ENCODE peak calls at places on chromosomes 3 and 15, in four cellular contexts. L is epithelial cell of esophagus, N is ascending aorta, E is mucosa of descending colon. S is an unnamed sample.

GRCh38 chr3:34731879-34732278 is 907.4 kb upstream of the ARPP21 start:
- DNase-seq in L (no peak), N (no peak), E (no peak), S (no peak)

GRCh38 chr3:141476033-141476432 is 10.8 kb upstream of the RASA2 start:
- DNase-seq in N (no peak), E (no peak), L (no peak), S (no peak)

GRCh38 chr3:183117046-183117445 is 17.8 kb upstream of the MCCC1 start:
- DNase-seq in E (no peak), N (no peak), L (peak), S (no peak)

GRCh38 chr15:41891226-41891625 is 2.6 kb downstream of the SPTBN5 start:
- DNase-seq in N (no peak), E (no peak), L (no peak), S (no peak)

GRCh38 chr3:141426404-141427034 is 58.2 kb downstream of the ZBTB38 start:
- DNase-seq in E (peak), N (peak), L (peak), S (no peak)

GRCh38 chr15:39317225-39317624 is 263.7 kb upstream of the THBS1 start:
- DNase-seq in L (no peak), E (no peak), N (no peak), S (no peak)

GRCh38 chr15:92690370-92690769 is 34.8 kb upstream of the FAM174B start:
- DNase-seq in E (no peak), N (no peak), L (peak), S (no peak)

GRCh38 chr3:120705851-120706582 is 24.0 kb upstream of the HGD start:
- DNase-seq in E (no peak), N (no peak), L (peak), S (no peak)

GRCh38 chr3:81502251-81502650 is 259.2 kb downstream of the GBE1 start:
- DNase-seq in L (no peak), E (no peak), N (no peak), S (no peak)

GRCh38 chr3:36876181-36876936 is 68.5 kb downstream of the TRANK1 start:
- DNase-seq in N (no peak), L (no peak), E (no peak), S (no peak)

GRCh38 chr3:61956236-61956635 is 394.9 kb downstream of the PTPRG start:
- DNase-seq in N (no peak), E (no peak), L (peak), S (no peak)

GRCh38 chr3:33115024-33115768 is 1.4 kb downstream of the CRTAP start:
- DNase-seq in E (peak), L (peak), N (peak), S (peak)

GRCh38 chr3:114879059-114880031 is 267.7 kb downstream of the ZBTB20 start:
- DNase-seq in L (peak), N (no peak), E (no peak), S (no peak)

GRCh38 chr3:125057186-125057850 is 1.5 kb upstream of the HEG1 start:
- DNase-seq in E (no peak), N (no peak), L (peak), S (no peak)

GRCh38 chr3:52099006-52099405 is 42.6 kb upstream of the DUSP7 start:
- DNase-seq in E (no peak), N (no peak), L (peak), S (no peak)

GRCh38 chr15:41017051-41017735 is 63.9 kb downstream of the CHAC1 start:
- DNase-seq in L (no peak), N (no peak), E (no peak), S (no peak)

GRCh38 chr3:99817047-99817436 is 620 bp upstream of the CMSS1 start:
- DNase-seq in E (no peak), L (peak), N (no peak), S (no peak)

GRCh38 chr15:91974321-91974720 is 120.8 kb downstream of the SLCO3A1 start:
- DNase-seq in E (no peak), L (peak), N (no peak), S (no peak)

GRCh38 chr15:75389791-75390382 is 21.5 kb upstream of the MAN2C1 start:
- DNase-seq in E (no peak), L (no peak), N (no peak), S (no peak)

GRCh38 chr3:45617430-45618080 is 23.0 kb downstream of the LIMD1 start:
- DNase-seq in L (no peak), E (peak), N (no peak), S (no peak)

GRCh38 chr3:41961061-41961749 is 698 bp downstream of the ULK4 start:
- DNase-seq in L (peak), E (peak), N (peak), S (peak)

GRCh38 chr3:184461219-184461618 is 81.4 kb downstream of the CHRD start:
- DNase-seq in E (no peak), L (no peak), N (no peak), S (no peak)

GRCh38 chr3:195751584-195751983 is 30.8 kb downstream of the MUC20 start:
- DNase-seq in L (no peak), N (no peak), E (no peak), S (no peak)

GRCh38 chr15:28931828-28932227 is 46.1 kb downstream of the APBA2 start:
- DNase-seq in L (no peak), N (no peak), E (no peak), S (no peak)

GRCh38 chr3:161851941-161852566 is 355.4 kb downstream of the OTOL1 start:
- DNase-seq in E (peak), N (no peak), L (peak), S (peak)

GRCh38 chr3:148218222-148218621 is 479.5 kb upstream of the AGTR1 start:
- DNase-seq in L (no peak), N (no peak), E (no peak), S (no peak)

GRCh38 chr15:58336161-58336560 is 95.6 kb upstream of the LIPC start:
- DNase-seq in N (no peak), E (no peak), L (no peak), S (no peak)

GRCh38 chr3:11187678-11188077 is 33.4 kb downstream of the HRH1 start:
- DNase-seq in E (no peak), N (no peak), L (no peak), S (no peak)

GRCh38 chr3:38455639-38456430 is 2.1 kb downstream of the ACVR2B start:
- DNase-seq in L (no peak), E (no peak), N (no peak), S (no peak)

GRCh38 chr15:31328999-31329639 is 2.5 kb downstream of the KLF13 start:
- DNase-seq in N (no peak), L (peak), E (peak), S (no peak)

GRCh38 chr15:35696767-35697231 is 150.8 kb upstream of the DPH6 start:
- DNase-seq in E (no peak), L (peak), N (no peak), S (no peak)

GRCh38 chr3:115099115-115099884 is 47.8 kb downstream of the ZBTB20 start:
- DNase-seq in N (no peak), E (no peak), L (no peak), S (no peak)

GRCh38 chr3:120435621-120436020 is 15.2 kb downstream of the FSTL1 start:
- DNase-seq in L (peak), E (no peak), N (peak), S (no peak)

GRCh38 chr15:101307048-101307896 is 12.2 kb upstream of the SNRPA1 start:
- DNase-seq in L (no peak), E (no peak), N (peak), S (no peak)

GRCh38 chr3:125990253-125990970 is 21.4 kb downstream of the ROPN1B start:
- DNase-seq in L (peak), E (peak), N (peak), S (peak)

GRCh38 chr3:138862924-138863775 is 28.4 kb upstream of the PIK3CB start:
- DNase-seq in L (peak), E (peak), N (no peak), S (no peak)

GRCh38 chr15:78201281-78202190 is 32.8 kb downstream of the ACSBG1 start:
- DNase-seq in L (no peak), E (no peak), N (peak), S (no peak)

GRCh38 chr15:48978638-48979037 is 14.9 kb upstream of the SHC4 start:
- DNase-seq in E (no peak), L (no peak), N (no peak), S (no peak)

GRCh38 chr15:48976444-48977088 is 12.8 kb upstream of the SHC4 start:
- DNase-seq in N (no peak), L (no peak), E (no peak), S (no peak)

GRCh38 chr15:48975713-48976419 is 12.1 kb upstream of the SHC4 start:
- DNase-seq in E (peak), N (peak), L (peak), S (peak)

GRCh38 chr15:48972750-48973503 is 9.2 kb upstream of the SHC4 start:
- DNase-seq in N (no peak), L (no peak), E (no peak), S (no peak)

DNA sequence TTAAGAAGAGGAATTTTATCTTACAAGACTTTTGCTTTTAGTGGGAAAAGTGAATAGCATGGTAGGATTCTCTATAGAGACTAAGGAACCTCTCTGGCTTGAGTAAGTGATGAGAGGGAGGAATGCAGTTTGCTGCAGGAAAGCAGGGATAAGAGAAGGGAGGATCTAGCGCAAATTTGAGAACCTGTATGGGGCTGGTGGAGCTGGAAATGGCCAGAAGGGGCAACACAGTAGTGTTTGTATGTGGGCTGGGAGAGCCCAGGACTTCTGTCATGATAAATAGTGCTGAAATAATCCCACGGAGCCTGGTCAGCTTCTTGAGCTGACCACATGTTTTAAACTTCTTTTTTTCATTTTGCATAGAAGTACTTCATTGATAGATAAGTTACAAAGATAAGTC is 11.1 kb upstream of the SHC4 start:
- DNase-seq in E (no peak), N (no peak), L (no peak), S (no peak)
- TF ChIP-seq CTCF in E (no peak), N (no peak), L (no peak), S (no peak)

DNA sequence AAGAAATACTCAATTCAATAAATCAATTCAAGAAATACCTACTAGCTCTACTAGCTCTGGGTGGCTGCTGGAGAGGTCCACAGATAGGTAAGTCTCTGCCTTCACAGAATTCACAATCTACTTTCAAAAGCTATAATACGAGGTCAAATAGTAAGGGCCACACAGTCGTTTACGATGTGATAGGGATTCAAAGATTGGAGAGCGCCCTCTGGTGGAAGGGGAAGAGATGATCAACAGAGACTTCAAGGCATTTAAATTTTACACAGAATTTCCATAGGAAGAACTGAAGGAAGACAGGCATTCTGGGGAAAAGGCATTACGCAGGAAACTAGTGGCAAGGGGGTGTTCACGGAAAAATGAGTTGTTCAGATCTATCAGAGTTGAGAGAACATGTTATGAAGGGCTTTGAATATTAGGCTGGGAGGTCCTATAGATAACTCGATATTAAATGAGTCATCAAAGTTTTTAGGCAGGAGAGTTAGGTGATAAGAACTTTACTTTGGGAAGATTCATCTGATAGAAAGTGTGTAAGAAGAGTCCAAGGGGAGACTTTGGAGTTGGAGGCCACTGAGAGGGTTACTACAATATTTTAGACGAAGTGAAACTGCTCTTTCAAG is 128.8 kb downstream of the FRMD5 start:
- DNase-seq in E (peak), N (peak), L (peak), S (peak)
- TF ChIP-seq CTCF in E (no peak), N (peak), L (peak), S (no peak)

DNA sequence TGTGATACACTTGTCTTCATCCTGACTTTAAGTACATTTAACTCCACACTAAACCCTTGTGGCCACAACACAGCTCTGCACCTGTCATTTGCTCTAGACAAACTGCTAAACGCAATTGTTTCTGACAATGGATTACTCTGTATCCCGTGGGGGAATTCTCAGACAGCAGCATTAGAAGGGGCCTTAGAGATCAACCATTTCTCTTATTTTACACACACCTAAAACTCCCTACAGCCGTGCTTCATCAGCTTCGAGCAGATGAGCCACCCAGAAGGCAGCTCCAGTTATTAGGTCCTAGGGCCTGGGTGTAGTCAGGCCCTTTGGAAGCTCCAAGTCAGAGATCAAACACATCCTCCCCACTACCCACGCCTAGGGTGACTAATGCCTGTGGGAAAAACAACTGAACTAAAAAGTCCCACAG is 1.3 kb upstream of the IL12A start:
- DNase-seq in L (peak), E (no peak), N (no peak), S (no peak)
- TF ChIP-seq CTCF in L (peak), E (no peak), N (no peak), S (no peak)

DNA sequence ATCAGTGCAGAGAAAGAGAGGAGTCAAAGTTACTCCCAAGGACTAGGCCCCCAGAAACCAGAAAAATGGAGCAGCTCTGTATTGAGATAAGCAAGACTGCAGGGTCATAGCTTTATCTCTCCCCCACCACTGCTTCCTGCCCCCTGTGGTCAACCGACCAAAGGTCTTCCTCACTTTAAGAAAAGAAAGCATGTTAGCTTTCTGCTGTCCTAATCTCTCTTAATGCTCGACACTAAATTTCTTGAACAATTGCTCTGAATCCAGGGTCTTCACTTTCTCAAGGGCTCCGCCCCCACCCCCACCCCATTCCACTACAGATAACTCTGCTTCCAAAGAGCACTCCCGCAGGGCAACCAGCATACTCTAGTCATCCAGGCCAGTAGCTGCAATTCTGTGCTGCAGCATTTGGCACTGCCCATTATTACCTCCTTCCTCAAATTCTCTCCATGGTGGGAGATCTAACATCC is 31.9 kb downstream of the TNIK start:
- DNase-seq in L (no peak), N (no peak), E (no peak), S (no peak)
- TF ChIP-seq CTCF in L (no peak), N (no peak), E (no peak), S (no peak)

GRCh38 chr15:27899583-27900295 is 199.4 kb downstream of the OCA2 start:
- DNase-seq in L (no peak), N (no peak), E (no peak), S (no peak)
- TF ChIP-seq CTCF in L (no peak), N (no peak), E (no peak), S (no peak)

DNA sequence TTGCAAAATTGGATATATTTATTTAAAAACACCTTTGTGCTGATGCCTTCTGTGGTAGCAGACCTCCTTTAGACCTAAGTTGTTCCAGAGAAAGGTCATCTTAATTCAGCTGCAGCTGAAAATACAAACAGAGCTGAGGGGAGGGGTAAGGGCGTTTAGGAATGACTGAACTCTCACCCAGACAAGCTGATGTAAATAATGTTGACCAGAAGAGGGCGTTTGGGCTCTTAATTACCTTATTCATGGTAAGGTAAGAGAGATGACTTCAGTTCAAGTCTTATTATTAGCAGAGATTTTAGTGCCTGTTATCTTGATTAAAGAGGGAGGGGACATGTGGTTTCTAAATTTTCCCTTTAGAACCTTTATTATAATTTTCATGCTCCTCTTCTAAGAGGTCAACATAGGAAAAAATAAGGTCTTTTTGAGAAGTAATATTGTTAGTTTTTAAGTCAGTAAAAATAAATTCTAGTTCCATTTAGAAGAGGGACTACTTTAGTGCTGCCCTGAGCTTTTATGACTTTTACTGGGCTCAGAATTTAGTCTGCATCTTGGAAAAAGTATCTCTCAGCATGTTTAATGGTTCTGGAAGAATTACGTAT is 46.3 kb downstream of the GPR171 start:
- DNase-seq in N (no peak), L (peak), E (peak), S (no peak)
- TF ChIP-seq CTCF in N (peak), L (peak), E (no peak), S (no peak)

GRCh38 chr15:79952329-79952728 is 18.7 kb downstream of the BCL2A1 start:
- DNase-seq in N (no peak), L (no peak), E (no peak), S (no peak)
- TF ChIP-seq CTCF in N (no peak), L (no peak), E (no peak), S (no peak)

S was measured in omental fat pad.